ENCODE peak calls at places on chromosomes 7 and 10, in four cellular contexts. O, M, W and H are unnamed samples. For H4K20me1, the result is how much of the 10 kb centered on the place peaks cover.

GRCh38 chr10:131425752-131426529 is 114.4 kb upstream of the TCERG1L start:
- DNase-seq in O (no peak), M (no peak), W (no peak), H (no peak)

GRCh38 chr10:133125901-133126300 is 34.1 kb upstream of the KNDC1 start:
- DNase-seq in O (no peak), M (no peak), W (no peak), H (no peak)

GRCh38 chr7:55062106-55062499 is 43.3 kb downstream of the EGFR start:
- DNase-seq in O (no peak), M (no peak), W (peak), H (no peak)

GRCh38 chr10:43042503-43043341 is 34.1 kb upstream of the RET start:
- DNase-seq in O (peak), M (no peak), W (no peak), H (no peak)

GRCh38 chr7:26993816-26994810 is 101.7 kb downstream of the HOXA1 start:
- DNase-seq in O (no peak), M (no peak), W (peak), H (no peak)

GRCh38 chr10:131802156-131802915 is 98.5 kb upstream of the PPP2R2D start:
- DNase-seq in O (no peak), M (no peak), W (no peak), H (no peak)

GRCh38 chr10:126147866-126148578 is 240.3 kb downstream of the ADAM12 start:
- DNase-seq in O (no peak), M (no peak), W (peak), H (no peak)

GRCh38 chr10:4391683-4392082 is 434.3 kb upstream of the AKR1E2 start:
- DNase-seq in O (peak), M (no peak), W (no peak), H (no peak)

GRCh38 chr7:140645166-140645565 is 4.6 kb upstream of the DENND2A start:
- DNase-seq in O (peak), M (no peak), W (no peak), H (peak)

GRCh38 chr7:77238703-77239136 is 39.1 kb upstream of the FGL2 start:
- DNase-seq in O (no peak), M (no peak), W (peak), H (peak)

GRCh38 chr10:1627945-1628344 is 109.4 kb downstream of the ADARB2 start:
- DNase-seq in O (no peak), M (no peak), W (no peak), H (no peak)

GRCh38 chr7:48887500-48887899 is 36.8 kb upstream of the CDC14C start:
- DNase-seq in O (no peak), M (no peak), W (peak), H (no peak)
- H2AFZ ChIP-seq in O (no peak), M (no peak), W (no peak), H (no peak)

GRCh38 chr7:23915196-23915595 is 205.2 kb downstream of the STK31 start:
- DNase-seq in O (no peak), M (no peak), W (no peak), H (no peak)

GRCh38 chr7:23913016-23913415 is 203.0 kb downstream of the STK31 start:
- DNase-seq in O (no peak), M (no peak), W (no peak), H (no peak)

DNA sequence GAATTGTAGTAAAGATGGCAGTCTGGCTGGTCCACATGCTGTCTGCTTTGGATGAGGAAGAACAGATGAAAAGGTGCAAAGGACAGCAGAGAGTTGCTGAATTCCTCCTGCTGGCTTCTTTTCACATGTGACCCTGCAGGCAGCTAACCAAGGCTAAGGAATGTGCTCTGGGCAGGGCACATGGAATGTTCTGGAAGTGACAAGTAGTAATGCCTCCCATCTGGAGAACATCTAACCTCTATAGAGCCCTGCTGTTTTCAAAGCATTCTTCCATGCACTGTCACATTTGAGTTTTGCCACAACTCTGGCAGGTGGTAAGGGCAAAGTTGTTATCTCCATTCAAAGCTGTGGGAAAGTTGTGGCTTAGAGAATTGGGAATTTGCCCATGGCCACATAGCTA is 208.8 kb downstream of the STK31 start:
- DNase-seq in O (peak), M (no peak), W (no peak), H (no peak)
- H4K20me1 ChIP-seq in O (under half), M (under half), W (under half), H (under half)

GRCh38 chr10:36634916-36635315 is 490.5 kb upstream of the ANKRD30A start:
- DNase-seq in O (no peak), M (no peak), W (peak), H (no peak)
- H3K4me2 ChIP-seq in O (no peak), M (no peak), W (peak), H (no peak)

DNA sequence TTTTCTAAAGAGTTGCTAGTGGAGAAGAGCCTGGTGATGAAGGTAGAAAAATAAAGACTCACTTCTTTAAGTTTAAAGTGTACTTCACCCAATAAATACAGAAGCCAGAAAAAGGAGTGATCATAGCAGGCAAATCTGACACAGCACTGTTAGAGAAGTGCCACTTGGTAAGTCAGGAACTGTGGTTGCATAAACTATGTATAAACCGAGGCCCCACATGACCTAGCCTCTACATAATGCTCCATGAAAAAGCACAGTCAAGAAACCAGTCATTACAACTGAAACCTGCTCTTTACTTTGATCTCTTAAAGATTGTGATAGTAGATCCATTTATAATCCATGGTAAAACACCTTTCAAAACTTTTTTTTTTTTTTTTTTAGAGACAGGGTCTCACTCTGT is 172.1 kb upstream of the PHYHIPL start:
- DNase-seq in O (no peak), M (no peak), W (no peak), H (no peak)
- H2AFZ ChIP-seq in O (no peak), M (no peak), W (no peak), H (no peak)